ENCODE peak calls at places on chromosomes 2 and 18, in six cellular contexts. I is RWPE1, H is left colon, E is Caki2, F is Right ventricle myocardium superior, V is cortex of kidney. R is an unnamed sample.

GRCh38 chr2:43448822-43449110 is 147.1 kb downstream of the THADA start:
- DNase-seq in I (no peak), H (no peak), E (no peak), F (no peak), V (no peak), R (no peak)

GRCh38 chr2:52732849-52733395 is 1034.7 kb upstream of the CHAC2 start:
- DNase-seq in I (no peak), H (no peak), E (no peak), F (no peak), V (no peak), R (no peak)

GRCh38 chr2:27966466-27966865 is 75.9 kb downstream of the BABAM2 start:
- DNase-seq in I (no peak), H (no peak), E (no peak), F (no peak), V (no peak), R (no peak)

GRCh38 chr2:54845514-54845913 is 122.1 kb downstream of the EML6 start:
- DNase-seq in I (no peak), H (no peak), E (no peak), F (no peak), V (no peak), R (no peak)

GRCh38 chr2:160156665-160157064 is 43.4 kb downstream of the ITGB6 start:
- DNase-seq in I (no peak), H (no peak), E (no peak), F (no peak), V (no peak), R (peak)

GRCh38 chr18:36372902-36373301 is 75.4 kb downstream of the FHOD3 start:
- DNase-seq in I (peak), H (no peak), E (no peak), F (no peak), V (no peak), R (peak)

GRCh38 chr2:207155516-207155915 is 10.2 kb downstream of the KLF7 start:
- DNase-seq in I (no peak), H (no peak), E (no peak), F (no peak), V (no peak), R (no peak)

GRCh38 chr18:8771930-8772329 is 66.6 kb downstream of the MTCL1 start:
- DNase-seq in I (no peak), H (peak), E (peak), F (peak), V (no peak), R (peak)

GRCh38 chr2:237864030-237864931 is 4.9 kb downstream of the RAMP1 start:
- DNase-seq in I (no peak), H (no peak), E (no peak), F (no peak), V (no peak), R (peak)

GRCh38 chr2:102660574-102660973 is 41.2 kb downstream of the SLC9A2 start:
- DNase-seq in I (peak), H (no peak), E (no peak), F (no peak), V (no peak), R (peak)

GRCh38 chr2:178066890-178067669 is 5.5 kb downstream of the PDE11A start:
- DNase-seq in I (no peak), H (no peak), E (peak), F (no peak), V (no peak), R (no peak)